ENCODE peak calls at places on chromosome 1, in ten cellular contexts. One of them, this sample, is unnamed.

GRCh38 chr1:81113688-81114087 is 687.0 kb upstream of the ADGRL2 start:
- DNase-seq in WTC11: no peak
- DNase-seq in BE2C: no peak
- DNase-seq in neural crest cell: no peak
- DNase-seq in fibroblast of lung: peak
- DNase-seq in heart right ventricle: no peak
- DNase-seq in foreskin fibroblast: no peak
- DNase-seq in CD8-positive, alpha-beta T cell: no peak
- DNase-seq in GM10248: no peak
- DNase-seq in GM20000: no peak
- DNase-seq in this sample: no peak

GRCh38 chr1:209456878-209457277 is 126.6 kb upstream of the CAMK1G start:
- DNase-seq in foreskin fibroblast: no peak
- DNase-seq in CD8-positive, alpha-beta T cell: no peak
- DNase-seq in fibroblast of lung: no peak
- DNase-seq in heart right ventricle: no peak
- DNase-seq in neural crest cell: no peak
- DNase-seq in BE2C: peak
- DNase-seq in GM10248: no peak
- DNase-seq in WTC11: no peak
- DNase-seq in GM20000: no peak
- DNase-seq in this sample: no peak

GRCh38 chr1:171222961-171223360 is 25.3 kb upstream of the FMO1 start:
- DNase-seq in GM20000: no peak
- DNase-seq in WTC11: no peak
- DNase-seq in BE2C: no peak
- DNase-seq in fibroblast of lung: peak
- DNase-seq in neural crest cell: no peak
- DNase-seq in GM10248: no peak
- DNase-seq in CD8-positive, alpha-beta T cell: no peak
- DNase-seq in foreskin fibroblast: no peak
- DNase-seq in heart right ventricle: no peak
- DNase-seq in this sample: no peak

GRCh38 chr1:199157494-199157893 is 518.7 kb downstream of the PTPRC start:
- DNase-seq in heart right ventricle: no peak
- DNase-seq in WTC11: no peak
- DNase-seq in foreskin fibroblast: no peak
- DNase-seq in GM20000: no peak
- DNase-seq in fibroblast of lung: no peak
- DNase-seq in GM10248: no peak
- DNase-seq in BE2C: no peak
- DNase-seq in neural crest cell: no peak
- DNase-seq in CD8-positive, alpha-beta T cell: no peak
- DNase-seq in this sample: no peak

GRCh38 chr1:94846286-94846685 is 26.1 kb downstream of the SLC44A3 start:
- DNase-seq in foreskin fibroblast: no peak
- DNase-seq in GM20000: no peak
- DNase-seq in BE2C: no peak
- DNase-seq in neural crest cell: no peak
- DNase-seq in GM10248: no peak
- DNase-seq in CD8-positive, alpha-beta T cell: no peak
- DNase-seq in WTC11: no peak
- DNase-seq in heart right ventricle: no peak
- DNase-seq in fibroblast of lung: no peak
- DNase-seq in this sample: no peak

GRCh38 chr1:85612704-85613361 is 32.3 kb downstream of the CCN1 start:
- DNase-seq in GM10248: no peak
- DNase-seq in heart right ventricle: no peak
- DNase-seq in GM20000: no peak
- DNase-seq in fibroblast of lung: peak
- DNase-seq in BE2C: no peak
- DNase-seq in CD8-positive, alpha-beta T cell: no peak
- DNase-seq in WTC11: no peak
- DNase-seq in neural crest cell: no peak
- DNase-seq in foreskin fibroblast: peak
- DNase-seq in this sample: no peak

GRCh38 chr1:17335821-17336718 is 28.1 kb downstream of the PADI4 start:
- DNase-seq in CD8-positive, alpha-beta T cell: peak
- DNase-seq in WTC11: peak
- DNase-seq in foreskin fibroblast: peak
- DNase-seq in heart right ventricle: peak
- DNase-seq in fibroblast of lung: peak
- DNase-seq in BE2C: peak
- DNase-seq in neural crest cell: peak
- DNase-seq in GM20000: peak
- DNase-seq in GM10248: peak
- DNase-seq in this sample: peak

GRCh38 chr1:150847499-150848060 is 28.8 kb downstream of the ARNT start:
- DNase-seq in neural crest cell: no peak
- DNase-seq in foreskin fibroblast: no peak
- DNase-seq in heart right ventricle: no peak
- DNase-seq in GM20000: no peak
- DNase-seq in CD8-positive, alpha-beta T cell: no peak
- DNase-seq in fibroblast of lung: no peak
- DNase-seq in WTC11: no peak
- DNase-seq in GM10248: no peak
- DNase-seq in BE2C: no peak
- DNase-seq in this sample: no peak

GRCh38 chr1:17040135-17040534 is 13.7 kb downstream of the SDHB start:
- DNase-seq in BE2C: no peak
- DNase-seq in GM20000: no peak
- DNase-seq in foreskin fibroblast: no peak
- DNase-seq in GM10248: no peak
- DNase-seq in neural crest cell: no peak
- DNase-seq in WTC11: no peak
- DNase-seq in heart right ventricle: no peak
- DNase-seq in CD8-positive, alpha-beta T cell: no peak
- DNase-seq in fibroblast of lung: no peak
- DNase-seq in this sample: no peak

GRCh38 chr1:6614019-6614952 is 755 bp downstream of the PHF13 start:
- DNase-seq in neural crest cell: peak
- DNase-seq in BE2C: peak
- DNase-seq in fibroblast of lung: no peak
- DNase-seq in WTC11: peak
- DNase-seq in CD8-positive, alpha-beta T cell: peak
- DNase-seq in heart right ventricle: peak
- DNase-seq in GM10248: peak
- DNase-seq in foreskin fibroblast: peak
- DNase-seq in GM20000: peak
- DNase-seq in this sample: peak

GRCh38 chr1:119713039-119713537 is 1.4 kb downstream of the PHGDH start:
- DNase-seq in GM20000: no peak
- DNase-seq in CD8-positive, alpha-beta T cell: no peak
- DNase-seq in heart right ventricle: no peak
- DNase-seq in fibroblast of lung: peak
- DNase-seq in WTC11: no peak
- DNase-seq in neural crest cell: peak
- DNase-seq in GM10248: no peak
- DNase-seq in foreskin fibroblast: no peak
- DNase-seq in BE2C: peak
- DNase-seq in this sample: no peak

GRCh38 chr1:196910208-196910607 is 22.4 kb downstream of the CFHR4 start:
- DNase-seq in neural crest cell: no peak
- DNase-seq in CD8-positive, alpha-beta T cell: no peak
- DNase-seq in WTC11: no peak
- DNase-seq in foreskin fibroblast: no peak
- DNase-seq in BE2C: no peak
- DNase-seq in GM20000: no peak
- DNase-seq in heart right ventricle: no peak
- DNase-seq in GM10248: no peak
- DNase-seq in fibroblast of lung: no peak
- DNase-seq in this sample: no peak

GRCh38 chr1:212236664-212237220 is 48.5 kb upstream of the PPP2R5A start:
- DNase-seq in GM20000: no peak
- DNase-seq in neural crest cell: no peak
- DNase-seq in CD8-positive, alpha-beta T cell: no peak
- DNase-seq in GM10248: no peak
- DNase-seq in WTC11: no peak
- DNase-seq in heart right ventricle: no peak
- DNase-seq in foreskin fibroblast: no peak
- DNase-seq in BE2C: no peak
- DNase-seq in fibroblast of lung: no peak
- DNase-seq in this sample: no peak

GRCh38 chr1:212232020-212232570 is 53.1 kb upstream of the PPP2R5A start:
- DNase-seq in BE2C: no peak
- DNase-seq in GM10248: no peak
- DNase-seq in neural crest cell: no peak
- DNase-seq in CD8-positive, alpha-beta T cell: no peak
- DNase-seq in GM20000: no peak
- DNase-seq in fibroblast of lung: no peak
- DNase-seq in heart right ventricle: no peak
- DNase-seq in foreskin fibroblast: peak
- DNase-seq in WTC11: no peak
- DNase-seq in this sample: no peak

GRCh38 chr1:212233321-212233720 is 51.9 kb upstream of the PPP2R5A start:
- DNase-seq in GM10248: no peak
- DNase-seq in neural crest cell: no peak
- DNase-seq in CD8-positive, alpha-beta T cell: no peak
- DNase-seq in BE2C: no peak
- DNase-seq in heart right ventricle: no peak
- DNase-seq in fibroblast of lung: no peak
- DNase-seq in GM20000: no peak
- DNase-seq in foreskin fibroblast: no peak
- DNase-seq in WTC11: no peak
- DNase-seq in this sample: no peak

GRCh38 chr1:212235848-212236247 is 49.4 kb upstream of the PPP2R5A start:
- DNase-seq in GM20000: no peak
- DNase-seq in heart right ventricle: no peak
- DNase-seq in WTC11: no peak
- DNase-seq in GM10248: no peak
- DNase-seq in BE2C: peak
- DNase-seq in foreskin fibroblast: no peak
- DNase-seq in fibroblast of lung: no peak
- DNase-seq in CD8-positive, alpha-beta T cell: no peak
- DNase-seq in neural crest cell: no peak
- DNase-seq in this sample: no peak

DNA sequence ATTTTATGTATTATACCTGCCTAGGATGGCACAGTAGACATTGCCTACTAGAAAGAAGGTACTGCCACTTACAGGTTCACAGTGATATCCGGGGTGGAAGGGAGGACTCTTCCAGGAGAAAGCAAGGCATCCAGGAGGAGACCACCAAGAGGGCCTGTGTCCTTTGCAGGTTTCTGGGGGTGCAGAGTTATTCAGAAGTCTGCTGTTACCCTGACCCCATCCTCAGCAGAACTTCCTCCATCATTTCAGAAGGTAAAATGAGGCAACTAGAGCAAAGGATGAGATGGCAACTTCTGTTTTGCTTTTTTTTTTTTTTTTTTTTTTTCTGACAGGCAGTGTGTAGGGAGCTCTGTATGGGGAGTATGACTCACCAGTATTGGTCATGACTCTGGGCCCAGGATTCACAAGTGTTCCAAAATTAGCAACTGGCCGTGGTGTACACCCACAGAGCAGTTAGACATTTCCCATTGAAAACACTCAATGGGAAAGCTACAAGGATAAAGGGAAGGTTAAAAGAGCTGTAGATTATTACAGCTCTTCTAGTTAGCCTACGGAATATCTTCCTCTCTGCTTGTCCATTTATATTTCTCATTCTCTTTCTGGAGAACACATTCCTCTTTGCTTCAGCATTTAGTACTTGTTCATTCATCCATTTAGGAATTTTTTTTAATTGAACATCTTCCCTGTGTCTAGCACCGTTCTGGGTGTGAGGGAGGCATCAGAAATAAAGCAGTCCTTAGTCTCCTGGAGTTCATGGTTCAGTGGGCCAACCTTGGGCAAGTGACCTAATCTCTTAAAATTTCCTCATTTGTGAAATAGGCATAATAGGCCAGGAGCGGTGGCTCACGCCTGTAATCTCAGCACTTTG is 50.5 kb upstream of the PPP2R5A start:
- DNase-seq in foreskin fibroblast: peak
- DNase-seq in GM20000: peak
- DNase-seq in BE2C: no peak
- DNase-seq in neural crest cell: no peak
- DNase-seq in heart right ventricle: no peak
- DNase-seq in GM10248: peak
- DNase-seq in fibroblast of lung: peak
- DNase-seq in WTC11: no peak
- DNase-seq in CD8-positive, alpha-beta T cell: no peak
- DNase-seq in this sample: peak
- TF ChIP-seq CTCF in foreskin fibroblast: no peak
- TF ChIP-seq CTCF in GM20000: no peak
- TF ChIP-seq CTCF in BE2C: no peak
- TF ChIP-seq CTCF in neural crest cell: no peak
- TF ChIP-seq CTCF in heart right ventricle: no peak
- TF ChIP-seq CTCF in GM10248: no peak
- TF ChIP-seq CTCF in fibroblast of lung: no peak
- TF ChIP-seq CTCF in WTC11: no peak
- TF ChIP-seq CTCF in CD8-positive, alpha-beta T cell: no peak
- TF ChIP-seq CTCF in this sample: no peak

DNA sequence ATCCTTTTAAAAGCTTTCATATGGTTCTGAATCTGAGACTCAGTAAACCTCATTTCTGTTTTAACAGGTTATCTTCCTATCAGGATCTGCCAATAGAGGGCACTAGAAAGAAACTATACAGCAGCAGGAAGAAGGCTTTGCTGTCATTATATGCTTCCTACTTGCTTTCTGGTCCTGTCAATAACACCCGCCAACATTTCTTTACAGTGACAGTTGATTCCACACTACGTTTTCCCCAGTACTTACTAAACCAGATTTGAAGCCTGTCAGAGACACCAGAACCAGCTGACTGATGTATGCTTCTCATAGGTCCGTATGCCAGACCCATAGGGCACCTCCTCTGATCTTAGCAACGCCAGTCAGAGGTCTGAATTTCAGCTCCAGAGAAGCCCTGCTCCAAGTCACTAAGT is 341.0 kb upstream of the NEGR1 start:
- DNase-seq in WTC11: no peak
- DNase-seq in CD8-positive, alpha-beta T cell: no peak
- DNase-seq in foreskin fibroblast: peak
- DNase-seq in heart right ventricle: no peak
- DNase-seq in GM10248: peak
- DNase-seq in BE2C: no peak
- DNase-seq in GM20000: peak
- DNase-seq in neural crest cell: peak
- DNase-seq in fibroblast of lung: peak
- DNase-seq in this sample: peak
- TF ChIP-seq CTCF in WTC11: peak
- TF ChIP-seq CTCF in CD8-positive, alpha-beta T cell: no peak
- TF ChIP-seq CTCF in foreskin fibroblast: peak
- TF ChIP-seq CTCF in heart right ventricle: peak
- TF ChIP-seq CTCF in GM10248: peak
- TF ChIP-seq CTCF in BE2C: peak
- TF ChIP-seq CTCF in GM20000: no peak
- TF ChIP-seq CTCF in neural crest cell: peak
- TF ChIP-seq CTCF in fibroblast of lung: peak
- TF ChIP-seq CTCF in this sample: peak

GRCh38 chr1:202220733-202221132 is 27.1 kb downstream of the LGR6 start:
- DNase-seq in heart right ventricle: no peak
- DNase-seq in fibroblast of lung: no peak
- DNase-seq in CD8-positive, alpha-beta T cell: no peak
- DNase-seq in BE2C: no peak
- DNase-seq in neural crest cell: no peak
- DNase-seq in foreskin fibroblast: no peak
- DNase-seq in GM20000: no peak
- DNase-seq in GM10248: no peak
- DNase-seq in WTC11: no peak
- DNase-seq in this sample: no peak
- TF ChIP-seq CTCF in heart right ventricle: no peak
- TF ChIP-seq CTCF in fibroblast of lung: no peak
- TF ChIP-seq CTCF in CD8-positive, alpha-beta T cell: no peak
- TF ChIP-seq CTCF in BE2C: no peak
- TF ChIP-seq CTCF in neural crest cell: no peak
- TF ChIP-seq CTCF in foreskin fibroblast: no peak
- TF ChIP-seq CTCF in GM20000: no peak
- TF ChIP-seq CTCF in GM10248: no peak
- TF ChIP-seq CTCF in WTC11: no peak
- TF ChIP-seq CTCF in this sample: no peak

GRCh38 chr1:93331412-93331811 is 14.3 kb upstream of the DR1 start:
- DNase-seq in fibroblast of lung: no peak
- DNase-seq in neural crest cell: no peak
- DNase-seq in heart right ventricle: no peak
- DNase-seq in CD8-positive, alpha-beta T cell: no peak
- DNase-seq in GM10248: no peak
- DNase-seq in WTC11: no peak
- DNase-seq in BE2C: no peak
- DNase-seq in GM20000: no peak
- DNase-seq in foreskin fibroblast: no peak
- DNase-seq in this sample: no peak
- TF ChIP-seq CTCF in fibroblast of lung: no peak
- TF ChIP-seq CTCF in neural crest cell: no peak
- TF ChIP-seq CTCF in heart right ventricle: no peak
- TF ChIP-seq CTCF in CD8-positive, alpha-beta T cell: no peak
- TF ChIP-seq CTCF in GM10248: no peak
- TF ChIP-seq CTCF in WTC11: no peak
- TF ChIP-seq CTCF in BE2C: no peak
- TF ChIP-seq CTCF in GM20000: no peak
- TF ChIP-seq CTCF in foreskin fibroblast: no peak
- TF ChIP-seq CTCF in this sample: no peak

This sample was measured in GM13976.